ENCODE peak calls at places on chromosomes 1 and 21, in four cellular contexts. S, M, E and H are unnamed samples.

GRCh38 chr21:19508844-19509243 is 1105.3 kb upstream of the TMPRSS15 start:
- DNase-seq in M (no peak), S (no peak), E (no peak), H (no peak)

GRCh38 chr1:25556791-25557476 is 13.5 kb downstream of the LDLRAP1 start:
- DNase-seq in E (no peak), M (no peak), S (no peak), H (peak)

GRCh38 chr1:3772715-3773571 is at the start of gene SMIM1:
- DNase-seq in E (no peak), S (no peak), M (no peak), H (no peak)

GRCh38 chr1:116504308-116505156 is 66.3 kb downstream of the CD58 start:
- DNase-seq in S (peak), M (peak), E (peak), H (peak)

GRCh38 chr1:52059326-52059725 is 3.2 kb downstream of the BTF3L4 start:
- DNase-seq in M (no peak), E (no peak), S (no peak), H (no peak)

GRCh38 chr1:57017201-57017600 is 51.4 kb upstream of the C8B start:
- DNase-seq in M (no peak), S (no peak), E (no peak), H (no peak)

GRCh38 chr1:240030236-240030635 is 61.4 kb upstream of the FMN2 start:
- DNase-seq in E (no peak), S (no peak), M (no peak), H (no peak)

GRCh38 chr21:34166468-34166867 is 93.1 kb downstream of the MRPS6 start:
- DNase-seq in M (no peak), S (no peak), E (no peak), H (no peak)

GRCh38 chr1:225866061-225866844 is 15.9 kb downstream of the TMEM63A start:
- DNase-seq in E (no peak), S (peak), M (no peak), H (peak)

GRCh38 chr1:18484726-18485125 is 4.0 kb downstream of the KLHDC7A start:
- DNase-seq in E (no peak), M (no peak), S (no peak), H (no peak)

GRCh38 chr1:51518730-51519047 is 377 bp downstream of the EPS15 start:
- DNase-seq in S (peak), M (peak), E (no peak), H (peak)

GRCh38 chr1:158049867-158050266 is 56.4 kb downstream of the KIRREL1 start:
- DNase-seq in M (no peak), E (no peak), S (no peak), H (no peak)

GRCh38 chr1:100387644-100388350 is 35.5 kb downstream of the CDC14A start:
- DNase-seq in M (no peak), S (no peak), E (no peak), H (no peak)

GRCh38 chr1:18951416-18951815 is 5.1 kb downstream of the IFFO2 start:
- DNase-seq in E (no peak), M (no peak), S (no peak), H (no peak)

GRCh38 chr1:51792864-51793263 is 85.7 kb downstream of the NRDC start:
- DNase-seq in M (no peak), S (no peak), E (no peak), H (peak)

GRCh38 chr1:231694465-231695077 is 68.0 kb downstream of the DISC1 start:
- DNase-seq in M (no peak), E (no peak), S (no peak), H (no peak)

GRCh38 chr1:208595745-208596144 is 351.6 kb upstream of the PLXNA2 start:
- DNase-seq in M (no peak), E (no peak), S (no peak), H (no peak)

GRCh38 chr1:14535619-14536355 is 62.7 kb upstream of the KAZN start:
- DNase-seq in S (no peak), E (no peak), M (no peak), H (no peak)

GRCh38 chr1:198778049-198778448 is 139.2 kb downstream of the PTPRC start:
- DNase-seq in M (no peak), S (no peak), E (no peak), H (no peak)

GRCh38 chr21:29053656-29054055 is 19.8 kb downstream of the CCT8 start:
- DNase-seq in E (no peak), M (no peak), S (no peak), H (no peak)

GRCh38 chr1:70477090-70477489 is 66.0 kb downstream of the CTH start:
- DNase-seq in E (no peak), M (no peak), S (no peak), H (no peak)

GRCh38 chr1:160744287-160744857 is 5.3 kb downstream of the SLAMF7 start:
- DNase-seq in E (peak), S (no peak), M (no peak), H (no peak)

GRCh38 chr1:145999321-146000024 is 3.1 kb upstream of the TXNIP start:
- DNase-seq in M (no peak), S (no peak), E (no peak), H (no peak)

GRCh38 chr1:218971166-218971565 is 202.5 kb upstream of the LYPLAL1 start:
- DNase-seq in M (no peak), E (no peak), S (no peak), H (no peak)

GRCh38 chr1:203768158-203768725 is 3.3 kb downstream of the LAX1 start:
- DNase-seq in E (no peak), M (no peak), S (no peak), H (no peak)

GRCh38 chr1:51945591-51945990 is 44.9 kb downstream of the RAB3B start:
- DNase-seq in M (no peak), S (no peak), E (no peak), H (no peak)

GRCh38 chr1:80988896-80989295 is 811.8 kb upstream of the ADGRL2 start:
- DNase-seq in M (no peak), S (no peak), E (no peak), H (no peak)

GRCh38 chr21:33230518-33231324 is 983 bp downstream of the IFNAR2 start:
- DNase-seq in E (no peak), S (peak), M (peak), H (no peak)

GRCh38 chr1:206025283-206025820 is 1.7 kb upstream of the CTSE start:
- DNase-seq in M (no peak), E (no peak), S (no peak), H (no peak)

GRCh38 chr1:46802901-46803574 is 4.2 kb downstream of the CYP4B1 start:
- DNase-seq in E (no peak), S (no peak), M (no peak), H (no peak)

GRCh38 chr1:46806196-46807020 is 7.6 kb downstream of the CYP4B1 start:
- DNase-seq in E (no peak), M (no peak), S (no peak), H (no peak)

GRCh38 chr1:46804926-46805325 is 6.1 kb downstream of the CYP4B1 start:
- DNase-seq in E (no peak), S (no peak), M (no peak), H (no peak)

GRCh38 chr1:46805755-46806154 is 6.9 kb downstream of the CYP4B1 start:
- DNase-seq in M (no peak), E (no peak), S (no peak), H (no peak)

GRCh38 chr1:46804027-46804889 is 5.4 kb downstream of the CYP4B1 start:
- DNase-seq in E (no peak), S (no peak), M (no peak), H (no peak)
- TF ChIP-seq SPI1 in E (no peak), S (no peak), M (no peak), H (no peak)

GRCh38 chr1:6488602-6489382 is 2.7 kb downstream of the PLEKHG5 start:
- DNase-seq in S (no peak), E (no peak), M (no peak), H (no peak)
- TF ChIP-seq SPI1 in S (no peak), E (no peak), M (no peak), H (no peak)

GRCh38 chr1:1101503-1101902 is 14.4 kb downstream of the C1orf159 start:
- DNase-seq in S (no peak), E (no peak), M (no peak), H (no peak)

GRCh38 chr1:1098656-1099425 is 17.0 kb downstream of the C1orf159 start:
- DNase-seq in E (no peak), M (no peak), S (no peak), H (no peak)

GRCh38 chr1:1099506-1100183 is 16.2 kb downstream of the C1orf159 start:
- DNase-seq in E (no peak), M (no peak), S (no peak), H (no peak)

DNA sequence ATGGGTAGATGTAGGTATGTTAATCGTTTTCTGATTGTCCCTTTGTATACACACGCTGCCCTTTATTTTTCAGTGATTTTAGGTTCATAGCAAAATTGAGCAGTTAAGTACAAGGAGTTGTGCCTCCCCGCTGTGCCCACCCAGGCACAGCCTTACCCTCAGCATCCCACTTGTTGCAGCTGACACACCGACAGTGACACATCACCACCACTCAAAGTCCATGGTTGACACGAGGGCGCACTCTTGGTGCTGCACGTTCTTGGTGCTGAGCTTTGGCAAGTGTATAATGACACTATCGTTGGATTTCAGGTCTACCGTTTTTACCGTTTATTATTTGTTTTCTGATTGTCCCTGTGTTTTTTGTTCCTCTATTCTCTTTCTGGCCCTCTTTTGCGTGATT is 15.6 kb downstream of the C1orf159 start:
- DNase-seq in M (no peak), E (no peak), S (no peak), H (no peak)
- TF ChIP-seq SPI1 in M (no peak), E (no peak), S (no peak), H (no peak)

DNA sequence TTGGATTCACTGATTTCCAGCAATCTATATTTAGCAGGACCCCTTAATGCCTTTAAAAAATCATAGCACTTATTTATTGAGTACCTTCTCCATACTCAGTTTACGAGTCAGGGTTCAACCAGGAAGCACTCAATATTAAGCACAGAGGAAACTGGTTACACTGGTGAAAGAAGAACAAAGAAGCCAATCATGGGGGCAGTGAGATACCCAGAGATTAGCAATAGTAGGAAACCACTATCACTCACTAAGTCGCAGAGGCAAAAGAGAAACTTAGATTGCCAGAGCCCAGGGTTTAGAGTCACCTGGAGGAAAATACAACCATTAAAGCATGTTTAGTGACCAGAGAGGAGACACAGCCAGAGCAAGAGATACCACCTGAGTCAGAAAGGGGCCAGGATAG is 670.5 kb upstream of the USP24 start:
- DNase-seq in S (no peak), M (no peak), E (no peak), H (no peak)
- TF ChIP-seq SPI1 in S (no peak), M (no peak), E (no peak), H (no peak)

GRCh38 chr1:44484155-44484688 is 79.2 kb downstream of the RNF220 start:
- DNase-seq in S (no peak), E (no peak), M (no peak), H (no peak)

GRCh38 chr1:44485229-44485932 is 80.3 kb downstream of the RNF220 start:
- DNase-seq in E (no peak), M (peak), S (no peak), H (peak)

GRCh38 chr1:44485933-44486475 is 80.9 kb downstream of the RNF220 start:
- DNase-seq in M (no peak), S (no peak), E (no peak), H (peak)

GRCh38 chr1:44489481-44489880 is 84.4 kb downstream of the RNF220 start:
- DNase-seq in M (no peak), E (no peak), S (no peak), H (no peak)
- TF ChIP-seq SPI1 in M (no peak), E (no peak), S (no peak), H (no peak)

DNA sequence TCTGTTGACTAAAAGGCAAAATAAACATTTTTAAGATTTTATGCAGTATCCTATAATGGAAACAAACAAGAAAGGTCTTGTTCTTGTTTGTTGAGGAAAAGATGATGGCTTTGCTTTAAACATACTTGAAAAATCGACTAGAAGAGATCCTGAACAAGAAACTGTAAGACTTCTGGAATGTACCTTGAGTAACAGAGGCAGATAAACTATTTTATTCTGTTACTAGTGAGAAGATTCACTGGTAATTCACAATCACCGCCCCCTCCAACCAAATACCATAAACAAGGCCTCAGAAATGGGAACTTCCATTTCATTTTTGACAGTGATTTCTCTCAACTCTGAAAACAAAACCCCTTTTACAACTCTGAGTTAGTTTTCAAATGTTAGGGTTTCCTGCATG is 18.1 kb downstream of the TSEN15 start:
- DNase-seq in M (no peak), E (no peak), S (no peak), H (no peak)
- TF ChIP-seq SPI1 in M (no peak), E (no peak), S (no peak), H (no peak)